ENCODE peak calls at places on chromosomes 13 and 19, in five cellular contexts. Z is heart left ventricle, M is AG04449, T is tibial nerve, C is left ventricle myocardium inferior. R is an unnamed sample.

GRCh38 chr13:47798906-47799305 is 202.2 kb downstream of the SUCLA2 start:
- DNase-seq in Z (no peak), M (no peak), T (no peak), C (no peak), R (no peak)

GRCh38 chr13:71906438-71906837 is 39.4 kb upstream of the DACH1 start:
- DNase-seq in Z (no peak), M (no peak), T (no peak), C (no peak), R (no peak)

GRCh38 chr19:50413531-50413930 is 5.2 kb upstream of the SPIB start:
- DNase-seq in Z (no peak), M (no peak), T (no peak), C (no peak), R (no peak)

GRCh38 chr19:57465680-57466381 is 8.9 kb upstream of the VN1R1 start:
- DNase-seq in Z (no peak), M (no peak), T (no peak), C (no peak), R (no peak)

GRCh38 chr19:8366121-8366581 is 2.2 kb downstream of the ANGPTL4 start:
- DNase-seq in Z (no peak), M (no peak), T (no peak), C (no peak), R (no peak)

GRCh38 chr19:46134527-46134926 is 10.0 kb upstream of the IGFL3 start:
- DNase-seq in Z (no peak), M (no peak), T (no peak), C (no peak), R (no peak)

GRCh38 chr19:32104465-32105235 is 240.8 kb upstream of the ZNF507 start:
- DNase-seq in Z (no peak), M (no peak), T (no peak), C (no peak), R (no peak)

GRCh38 chr13:79749985-79750551 is 269.1 kb downstream of the NDFIP2 start:
- DNase-seq in Z (peak; percentile 58), M (peak; percentile 98), T (peak; percentile 67), C (peak; percentile 55), R (no peak)

GRCh38 chr19:54560881-54561385 is 12.7 kb upstream of the LILRA2 start:
- DNase-seq in Z (no peak), M (no peak), T (no peak), C (no peak), R (peak; percentile 30)

GRCh38 chr13:113724016-113724758 is 34.8 kb upstream of the TMEM255B start:
- DNase-seq in Z (no peak), M (no peak), T (no peak), C (no peak), R (no peak)

GRCh38 chr19:31338069-31338767 is 11.0 kb downstream of the TSHZ3 start:
- DNase-seq in Z (peak; percentile 57), M (no peak), T (no peak), C (peak; percentile 58), R (no peak)

GRCh38 chr19:3073159-3073563 is 10.9 kb upstream of the TLE5 start:
- DNase-seq in Z (no peak), M (no peak), T (no peak), C (no peak), R (no peak)

GRCh38 chr13:102903659-102904407 is 58.0 kb downstream of the ERCC5 start:
- DNase-seq in Z (no peak), M (no peak), T (no peak), C (no peak), R (no peak)

GRCh38 chr13:46404732-46405097 is 17.7 kb upstream of the RUBCNL start:
- DNase-seq in Z (no peak), M (no peak), T (no peak), C (no peak), R (no peak)

GRCh38 chr19:4830332-4830731 is 1.2 kb downstream of the TICAM1 start:
- DNase-seq in Z (no peak), M (no peak), T (no peak), C (no peak), R (no peak)

GRCh38 chr19:4831351-4832340 is at the start of gene TICAM1:
- DNase-seq in Z (peak; percentile 83), M (no peak), T (peak; percentile 37), C (peak; percentile 83), R (no peak)

GRCh38 chr19:4832776-4833175 is 1.3 kb upstream of the TICAM1 start:
- DNase-seq in Z (no peak), M (no peak), T (no peak), C (no peak), R (no peak)

GRCh38 chr19:4830768-4831265 is 695 bp downstream of the TICAM1 start:
- DNase-seq in Z (no peak), M (no peak), T (no peak), C (no peak), R (no peak)

DNA sequence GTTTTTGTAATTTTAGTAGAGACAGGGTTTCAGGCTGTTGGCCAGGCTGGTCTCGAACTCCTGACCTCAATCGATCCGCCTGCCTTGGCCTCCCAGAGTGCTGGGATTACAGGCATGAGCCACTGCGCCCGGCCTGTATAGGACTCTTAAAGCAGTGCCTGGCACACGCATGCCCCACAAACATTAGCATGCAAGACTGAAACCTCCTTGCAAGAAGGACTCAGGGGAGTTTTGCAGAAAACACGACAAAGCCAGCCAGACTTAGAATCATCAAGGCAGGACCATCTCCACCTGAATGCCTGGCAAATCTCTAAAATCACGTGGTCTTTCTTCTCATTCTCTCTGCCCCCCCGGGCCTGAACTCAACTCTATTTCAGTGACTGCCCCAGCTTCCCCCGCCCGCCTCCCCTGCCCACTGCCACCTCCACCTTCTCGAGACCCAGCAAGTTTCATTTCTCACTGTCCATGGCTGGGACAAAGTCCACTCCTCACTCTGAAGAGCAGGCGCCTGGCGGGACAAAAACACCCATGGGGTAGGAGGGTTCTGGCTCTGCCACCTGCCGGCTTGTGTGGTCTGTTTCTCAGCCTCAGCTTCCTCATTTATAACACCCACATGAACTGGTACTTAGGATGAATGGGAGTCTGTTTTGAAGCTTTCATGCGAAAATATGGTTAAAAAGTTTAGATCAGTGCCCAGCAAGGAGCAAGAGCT is 2.4 kb downstream of the TICAM1 start:
- DNase-seq in Z (no peak), M (no peak), T (no peak), C (no peak), R (no peak)
- TF ChIP-seq CTCF in Z (no peak), M (no peak), T (peak; percentile 7), C (no peak), R (no peak)

DNA sequence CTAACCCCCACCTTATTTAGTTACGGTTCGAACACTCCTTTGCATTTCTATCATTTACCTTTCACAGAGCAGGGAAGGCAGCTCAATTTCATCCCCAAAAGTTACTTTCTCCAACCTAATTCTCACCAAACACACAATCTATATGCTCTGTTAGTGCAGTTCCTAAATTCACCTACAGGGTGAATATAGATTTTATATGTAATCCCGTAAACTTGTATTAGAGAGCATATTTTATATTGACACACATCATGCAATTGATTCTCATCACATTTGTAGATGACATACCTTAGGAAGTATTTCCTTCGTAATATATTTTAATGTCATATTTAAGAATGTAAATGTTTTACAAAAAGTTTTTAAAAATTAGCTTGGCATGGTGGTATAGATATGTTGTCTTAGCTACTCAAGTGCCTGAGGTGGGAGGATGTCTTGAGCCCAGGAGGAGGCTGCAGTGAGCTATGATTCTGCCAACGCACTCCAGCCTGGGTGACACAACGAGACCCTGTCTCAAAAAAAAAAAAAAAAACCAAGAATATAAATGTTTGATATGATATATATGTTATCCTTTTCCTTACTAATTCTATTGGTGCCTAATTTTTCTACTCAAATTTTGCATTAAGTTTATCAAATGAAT is 57.3 kb upstream of the TNFRSF19 start:
- DNase-seq in Z (no peak), M (no peak), T (no peak), C (no peak), R (no peak)
- TF ChIP-seq CTCF in Z (peak; percentile 36), M (no peak), T (no peak), C (no peak), R (peak; percentile 2)

GRCh38 chr13:44243198-44243852 is 130.3 kb upstream of the SERP2 start:
- DNase-seq in Z (peak; percentile 47), M (no peak), T (no peak), C (no peak), R (no peak)
- TF ChIP-seq CTCF in Z (peak; percentile 33), M (peak; percentile 16), T (no peak), C (peak; percentile 59), R (peak; percentile 27)

GRCh38 chr19:1512671-1513491 is at the start of gene ADAMTSL5:
- DNase-seq in Z (peak; percentile 78), M (no peak), T (no peak), C (peak; percentile 69), R (no peak)
- TF ChIP-seq CTCF in Z (no peak), M (no peak), T (no peak), C (peak; percentile 31), R (peak; percentile 73)

GRCh38 chr13:111025310-111025709 is 89.8 kb upstream of the ARHGEF7 start:
- DNase-seq in Z (no peak), M (no peak), T (no peak), C (no peak), R (no peak)

GRCh38 chr13:111031531-111031961 is 83.6 kb upstream of the ARHGEF7 start:
- DNase-seq in Z (no peak), M (peak; percentile 51), T (no peak), C (no peak), R (no peak)

GRCh38 chr13:111022886-111023285 is 92.2 kb upstream of the ARHGEF7 start:
- DNase-seq in Z (no peak), M (no peak), T (no peak), C (no peak), R (no peak)

GRCh38 chr13:111029957-111030609 is 85.0 kb upstream of the ARHGEF7 start:
- DNase-seq in Z (no peak), M (no peak), T (no peak), C (no peak), R (no peak)

DNA sequence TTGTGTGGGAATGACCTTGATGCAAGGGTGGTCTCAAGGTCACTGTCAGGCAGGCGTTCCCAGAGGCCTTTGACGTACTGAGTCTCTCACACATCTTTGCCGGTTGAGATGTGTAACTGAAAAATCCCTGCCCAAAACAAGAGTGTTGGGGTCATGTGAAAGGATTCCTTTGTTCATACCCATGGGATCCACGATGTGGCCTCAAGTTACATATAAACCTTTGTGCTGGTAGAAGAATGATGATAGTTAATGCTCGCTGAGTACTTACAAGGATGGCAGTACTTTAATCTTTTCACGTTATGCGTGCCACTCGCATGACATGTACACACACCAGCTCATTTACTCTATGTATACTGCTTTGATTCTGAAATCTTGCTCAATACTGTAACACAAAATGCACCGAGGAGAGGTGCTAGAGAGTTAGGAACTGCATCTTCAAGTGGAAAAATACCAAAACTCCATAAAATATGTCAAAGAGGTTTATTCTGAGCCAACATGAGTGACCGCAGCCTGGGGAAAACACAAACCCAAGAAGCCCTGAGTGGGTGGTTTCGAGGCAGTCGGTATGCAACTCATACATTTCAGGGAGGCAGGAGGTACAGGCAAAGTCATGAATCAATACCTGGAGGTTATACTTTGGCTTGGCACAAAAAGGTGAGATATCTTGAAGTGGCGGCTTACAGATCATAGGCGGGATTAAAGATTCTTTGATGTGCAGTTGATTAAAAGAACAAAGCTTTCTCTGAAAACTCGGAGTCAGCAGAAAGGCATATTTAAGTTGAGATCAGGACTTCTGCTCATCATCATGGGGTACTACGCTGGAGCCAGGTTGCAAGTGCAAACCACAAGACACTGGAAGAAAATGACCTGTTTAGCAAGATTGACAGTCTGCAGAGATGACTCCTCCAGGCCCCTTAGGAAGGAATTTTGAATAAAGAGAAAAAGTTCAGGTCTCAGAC is 87.3 kb upstream of the ARHGEF7 start:
- DNase-seq in Z (no peak), M (no peak), T (no peak), C (no peak), R (no peak)
- TF ChIP-seq CTCF in Z (no peak), M (no peak), T (peak; percentile 27), C (no peak), R (no peak)

DNA sequence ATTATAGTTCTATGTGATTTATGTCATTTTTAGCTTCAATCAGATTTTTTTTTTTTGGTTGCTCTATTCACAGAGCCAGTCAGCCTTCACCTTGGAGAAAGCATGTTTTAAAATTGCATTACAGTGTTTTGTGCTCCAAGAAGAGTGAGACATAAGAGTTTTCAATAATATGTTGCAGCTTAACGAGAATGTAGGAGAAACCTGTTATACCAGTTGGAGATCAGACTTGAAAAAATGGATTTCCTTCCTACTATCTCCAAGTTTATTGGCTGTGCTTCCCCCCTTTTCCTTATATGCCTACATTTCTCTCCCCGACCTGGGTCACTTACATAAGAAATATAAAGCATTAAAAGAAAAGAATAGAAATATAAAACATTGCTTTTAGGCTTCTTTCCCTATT is 123.9 kb upstream of the ARGLU1 start:
- DNase-seq in Z (no peak), M (no peak), T (no peak), C (no peak), R (no peak)
- TF ChIP-seq CTCF in Z (no peak), M (no peak), T (no peak), C (no peak), R (no peak)